ENCODE peak calls at places on chromosomes 1 and 21, in seven cellular contexts. M is trophoblast cell, J is H1, I is mesendoderm, F is neuronal stem cell, Z is IMR-90, Y is mesenchymal stem cell. L is an unnamed sample.

GRCh38 chr1:44827197-44828002 is 15.7 kb downstream of the PTCH2 start:
- DNase-seq in M (no peak), J (no peak), I (peak), F (no peak), Z (no peak), Y (no peak), L (peak)

GRCh38 chr1:156499703-156500577 is 635 bp downstream of the MEF2D start:
- DNase-seq in M (no peak), J (no peak), I (peak), F (no peak), Z (peak), Y (peak), L (no peak)

GRCh38 chr21:27582946-27583270 is 616.0 kb upstream of the ADAMTS5 start:
- DNase-seq in M (no peak), J (no peak), I (no peak), F (no peak), Z (no peak), Y (no peak), L (no peak)

GRCh38 chr1:15362737-15363128 is 47.0 kb upstream of the EFHD2 start:
- DNase-seq in M (no peak), J (no peak), I (no peak), F (no peak), Z (no peak), Y (no peak), L (no peak)

GRCh38 chr1:6580588-6581270 is 935 bp downstream of the ZBTB48 start:
- DNase-seq in M (no peak), J (no peak), I (peak), F (no peak), Z (no peak), Y (peak), L (no peak)

GRCh38 chr1:2334366-2334765 is 57.0 kb downstream of the MORN1 start:
- DNase-seq in M (no peak), J (no peak), I (no peak), F (no peak), Z (no peak), Y (no peak), L (no peak)

GRCh38 chr1:159790237-159790917 is 9.6 kb downstream of the DUSP23 start:
- DNase-seq in M (peak), J (no peak), I (peak), F (peak), Z (peak), Y (peak), L (peak)

GRCh38 chr1:222546548-222547259 is 1.2 kb downstream of the HHIPL2 start:
- DNase-seq in M (no peak), J (no peak), I (peak), F (no peak), Z (peak), Y (peak), L (no peak)

GRCh38 chr1:99535470-99536164 is 110.3 kb upstream of the PALMD start:
- DNase-seq in M (no peak), J (no peak), I (no peak), F (no peak), Z (peak), Y (no peak), L (no peak)

GRCh38 chr1:152047607-152047953 is 10.8 kb upstream of the S100A11 start:
- DNase-seq in M (peak), J (no peak), I (no peak), F (no peak), Z (peak), Y (no peak), L (no peak)

GRCh38 chr1:184191181-184191601 is 139.7 kb downstream of the TSEN15 start:
- DNase-seq in M (no peak), J (no peak), I (peak), F (no peak), Z (peak), Y (peak), L (no peak)

GRCh38 chr1:33111965-33112364 is 31.0 kb downstream of the AZIN2 start:
- DNase-seq in M (no peak), J (no peak), I (no peak), F (no peak), Z (peak), Y (peak), L (no peak)

GRCh38 chr1:29856663-29857224 is 620.4 kb downstream of the PTPRU start:
- DNase-seq in M (no peak), J (no peak), I (no peak), F (no peak), Z (no peak), Y (no peak), L (no peak)

GRCh38 chr1:18974005-18974404 is 17.5 kb upstream of the IFFO2 start:
- DNase-seq in M (no peak), J (no peak), I (no peak), F (no peak), Z (no peak), Y (no peak), L (no peak)

GRCh38 chr1:34779526-34779925 is 1.5 kb upstream of the GJB3 start:
- DNase-seq in M (no peak), J (no peak), I (no peak), F (no peak), Z (no peak), Y (no peak), L (no peak)

GRCh38 chr1:51214615-51215131 is 21.4 kb upstream of the RNF11 start:
- DNase-seq in M (peak), J (no peak), I (no peak), F (no peak), Z (peak), Y (no peak), L (no peak)

GRCh38 chr1:108570128-108570527 is 10.2 kb downstream of the EEIG2 start:
- DNase-seq in M (no peak), J (no peak), I (peak), F (no peak), Z (peak), Y (peak), L (peak)

GRCh38 chr21:45074818-45075605 is 632 bp downstream of the ADARB1 start:
- DNase-seq in M (no peak), J (no peak), I (peak), F (peak), Z (no peak), Y (peak), L (peak)

GRCh38 chr1:54857066-54857660 is 29.8 kb downstream of the DHCR24 start:
- DNase-seq in M (peak), J (no peak), I (no peak), F (no peak), Z (no peak), Y (peak), L (no peak)

GRCh38 chr1:218371927-218372672 is 27.0 kb downstream of the TGFB2 start:
- DNase-seq in M (no peak), J (no peak), I (no peak), F (no peak), Z (peak), Y (peak), L (no peak)

GRCh38 chr21:36319767-36320420 is at the start of gene MORC3:
- DNase-seq in M (peak), J (peak), I (peak), F (peak), Z (peak), Y (peak), L (peak)

GRCh38 chr21:36320421-36321324 is 676 bp downstream of the MORC3 start:
- DNase-seq in M (peak), J (no peak), I (peak), F (peak), Z (peak), Y (peak), L (peak)

GRCh38 chr21:36323032-36323431 is 3.0 kb downstream of the MORC3 start:
- DNase-seq in M (peak), J (no peak), I (no peak), F (no peak), Z (peak), Y (peak), L (no peak)

GRCh38 chr21:36322083-36322424 is 2.1 kb downstream of the MORC3 start:
- DNase-seq in M (no peak), J (no peak), I (no peak), F (no peak), Z (no peak), Y (no peak), L (no peak)

DNA sequence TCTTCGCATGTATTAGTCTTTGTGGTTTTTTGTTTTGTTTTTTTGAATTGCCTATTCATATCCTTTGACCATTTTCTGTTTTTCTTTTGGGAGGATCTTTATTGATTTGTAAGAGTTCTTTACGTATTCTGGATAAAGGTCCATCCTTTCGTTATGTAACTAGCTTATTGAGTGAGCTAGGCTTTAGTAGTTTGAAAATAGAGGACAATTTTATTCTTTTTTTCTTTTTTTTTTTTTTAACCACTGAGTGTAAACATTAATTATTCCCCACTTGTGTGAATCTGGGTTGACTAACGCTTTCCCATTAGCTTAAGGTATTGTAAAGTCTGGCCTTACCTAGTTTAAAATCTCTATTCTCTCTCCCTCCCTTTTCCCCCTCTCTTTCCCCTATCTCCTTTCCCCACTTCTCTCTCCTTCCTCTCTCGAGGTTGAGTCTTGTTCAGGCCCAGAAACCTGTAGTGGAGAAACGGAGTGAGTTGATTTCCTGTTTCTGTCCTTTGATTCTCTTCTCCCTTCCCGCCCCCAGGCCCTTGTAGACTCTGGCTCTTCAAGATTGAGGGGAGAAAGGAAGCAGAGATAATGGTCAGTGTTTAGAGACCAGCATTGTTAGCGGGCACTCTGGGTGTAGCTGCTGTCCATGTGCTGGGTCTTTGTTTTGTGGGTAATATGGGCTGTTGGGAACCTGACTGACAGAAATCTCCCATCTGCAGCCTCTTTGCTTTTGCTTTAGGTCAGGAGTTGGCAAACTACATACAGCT is 1.5 kb downstream of the MORC3 start:
- DNase-seq in M (no peak), J (no peak), I (peak), F (peak), Z (peak), Y (peak), L (peak)
- H3K18ac ChIP-seq in M (no peak), J (no peak), I (no peak), F (no peak), Z (peak), Y (peak), L (no peak)

DNA sequence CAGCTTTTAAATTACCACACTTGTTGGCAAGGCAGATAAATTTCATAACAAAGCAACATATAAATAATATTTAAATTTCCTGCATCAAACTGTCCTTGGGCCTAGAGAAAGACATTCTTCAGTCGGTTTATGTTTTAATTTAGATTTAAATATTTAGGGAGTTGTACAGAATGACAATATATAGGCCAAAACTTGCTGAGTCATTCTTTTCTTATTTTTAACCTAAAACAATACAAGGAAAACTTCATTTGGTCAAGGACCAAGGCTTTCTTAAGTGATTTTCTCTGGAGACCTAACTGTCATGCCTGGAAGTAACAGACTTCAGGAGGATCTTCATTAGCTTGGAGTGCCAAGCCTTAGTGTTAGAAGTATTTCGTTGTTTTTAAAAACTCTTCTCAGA is 5.6 kb downstream of the MAP10 start:
- DNase-seq in M (no peak), J (no peak), I (no peak), F (no peak), Z (no peak), Y (no peak), L (no peak)
- H2AK5ac ChIP-seq in M (no peak), J (no peak), I (no peak), F (no peak), Z (no peak), Y (no peak), L (no peak)

GRCh38 chr1:52423771-52424170 is 19.4 kb downstream of the PRPF38A start:
- DNase-seq in M (no peak), J (no peak), I (peak), F (no peak), Z (no peak), Y (peak), L (no peak)

GRCh38 chr1:52424757-52425265 is 20.4 kb downstream of the PRPF38A start:
- DNase-seq in M (no peak), J (no peak), I (no peak), F (no peak), Z (peak), Y (peak), L (no peak)

GRCh38 chr1:52426391-52426790 is 22.0 kb downstream of the PRPF38A start:
- DNase-seq in M (peak), J (no peak), I (no peak), F (no peak), Z (peak), Y (peak), L (no peak)

GRCh38 chr1:52424238-52424637 is 19.8 kb downstream of the PRPF38A start:
- DNase-seq in M (no peak), J (no peak), I (no peak), F (no peak), Z (peak), Y (peak), L (no peak)

GRCh38 chr1:52427152-52427551 is 22.8 kb downstream of the PRPF38A start:
- DNase-seq in M (no peak), J (no peak), I (no peak), F (no peak), Z (no peak), Y (no peak), L (no peak)
- H2BK5ac ChIP-seq in M (no peak), J (no peak), I (no peak), F (no peak), Z (no peak), Y (no peak), L (no peak)

GRCh38 chr1:153534933-153535663 is 693 bp downstream of the S100A6 start:
- DNase-seq in M (no peak), J (no peak), I (no peak), F (no peak), Z (no peak), Y (peak), L (no peak)

GRCh38 chr1:153537376-153537730 is 1.6 kb upstream of the S100A6 start:
- DNase-seq in M (no peak), J (no peak), I (no peak), F (no peak), Z (no peak), Y (no peak), L (no peak)

GRCh38 chr1:153534226-153534932 is 1.4 kb downstream of the S100A6 start:
- DNase-seq in M (no peak), J (no peak), I (no peak), F (no peak), Z (peak), Y (peak), L (no peak)

GRCh38 chr1:153536618-153537375 is 1.0 kb upstream of the S100A6 start:
- DNase-seq in M (no peak), J (no peak), I (no peak), F (no peak), Z (no peak), Y (no peak), L (no peak)

DNA sequence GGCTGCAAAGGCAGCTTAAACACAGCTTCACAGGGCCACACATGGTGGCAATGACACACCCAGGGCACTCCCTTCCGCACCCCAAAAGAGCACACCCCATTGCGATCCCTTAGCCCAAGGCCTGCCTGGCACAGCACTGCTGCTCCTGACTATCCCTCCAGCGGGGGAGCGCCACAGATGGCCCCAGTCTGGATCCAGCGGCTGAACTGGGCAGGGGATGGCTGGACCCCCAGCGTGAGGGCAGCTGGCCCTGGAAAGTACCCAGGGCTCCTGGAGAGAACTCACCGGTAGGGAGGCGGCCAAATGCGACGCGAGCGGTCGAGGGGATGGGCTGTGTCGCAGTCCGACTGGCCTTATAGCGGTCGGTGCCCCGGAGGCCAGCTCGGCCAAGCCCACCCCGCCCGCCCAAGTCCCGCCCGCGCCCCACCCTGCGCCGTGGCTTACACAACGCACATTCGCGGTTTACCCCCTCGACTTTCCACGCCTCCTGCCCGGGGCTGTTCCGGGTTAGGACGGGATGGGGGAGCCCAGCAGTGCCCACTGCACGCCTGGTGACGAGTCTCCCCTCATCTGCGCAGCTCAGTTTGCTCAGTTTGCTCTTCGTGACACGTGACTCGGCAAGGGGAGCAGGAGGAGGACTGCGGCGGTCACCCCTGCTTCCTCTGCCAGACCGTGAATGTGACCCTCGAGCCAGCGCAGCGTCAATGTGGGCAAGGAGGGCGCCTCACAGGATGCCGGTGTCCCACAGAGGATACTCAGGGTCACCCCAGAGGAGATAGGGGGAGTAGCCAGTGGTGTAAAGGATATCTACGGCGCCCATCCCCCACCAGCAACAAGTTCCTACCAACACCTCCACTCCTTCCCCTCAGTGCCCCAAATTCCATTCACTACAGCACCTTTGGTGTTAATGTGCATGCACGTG is at the start of gene S100A6:
- DNase-seq in M (peak), J (no peak), I (no peak), F (no peak), Z (peak), Y (peak), L (no peak)
- H3K18ac ChIP-seq in M (peak), J (peak), I (no peak), F (peak), Z (peak), Y (peak), L (no peak)

GRCh38 chr1:181364801-181365200 is 118.5 kb upstream of the CACNA1E start:
- DNase-seq in M (no peak), J (no peak), I (no peak), F (no peak), Z (no peak), Y (no peak), L (no peak)
- H2AK5ac ChIP-seq in M (no peak), J (no peak), I (no peak), F (no peak), Z (no peak), Y (no peak), L (no peak)

GRCh38 chr1:91981996-91982609 is 32.9 kb downstream of the BRDT start:
- DNase-seq in M (no peak), J (no peak), I (no peak), F (no peak), Z (no peak), Y (no peak), L (no peak)

GRCh38 chr1:91980663-91981062 is 31.5 kb downstream of the BRDT start:
- DNase-seq in M (no peak), J (no peak), I (no peak), F (no peak), Z (no peak), Y (no peak), L (no peak)

DNA sequence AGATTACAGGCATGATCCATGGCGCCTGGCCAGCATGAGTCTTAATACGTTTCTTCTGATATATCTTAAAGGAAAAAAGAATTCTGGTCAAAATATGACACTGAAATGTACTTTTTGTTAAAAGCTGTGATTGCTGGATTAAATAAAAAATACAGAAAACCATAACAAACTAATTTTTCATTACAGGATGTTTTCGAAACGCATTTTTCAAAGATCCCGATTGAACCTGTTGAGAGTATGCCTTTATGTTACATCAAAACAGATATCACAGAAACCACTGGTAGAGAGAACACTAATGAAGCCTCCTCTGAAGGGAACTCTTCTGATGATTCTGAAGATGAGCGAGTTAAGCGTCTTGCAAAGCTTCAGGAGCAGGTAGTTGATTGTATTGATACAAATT is 30.2 kb downstream of the BRDT start:
- DNase-seq in M (no peak), J (no peak), I (no peak), F (no peak), Z (no peak), Y (no peak), L (no peak)
- H2BK5ac ChIP-seq in M (no peak), J (no peak), I (no peak), F (no peak), Z (no peak), Y (no peak), L (no peak)

DNA sequence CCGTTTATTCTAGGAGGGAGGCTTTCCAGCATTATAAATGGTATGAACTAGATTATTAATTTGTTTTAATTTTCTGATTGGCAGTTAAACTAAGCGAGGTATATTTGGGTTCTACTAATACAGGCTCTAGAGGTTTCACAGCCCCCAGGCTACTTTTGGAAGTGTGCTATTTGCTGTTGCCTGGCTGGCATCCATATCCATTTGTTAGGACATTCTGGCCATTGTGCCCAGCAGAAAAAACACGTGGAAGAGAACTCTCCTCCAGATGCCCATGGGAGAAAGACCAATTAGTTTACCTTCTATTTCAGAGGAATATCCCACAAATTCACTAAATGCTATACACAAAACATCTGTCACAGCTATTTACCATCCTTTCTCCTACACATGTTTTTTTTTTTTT is 29.3 kb downstream of the MACO1 start:
- DNase-seq in M (no peak), J (no peak), I (no peak), F (no peak), Z (no peak), Y (no peak), L (no peak)
- H3K18ac ChIP-seq in M (no peak), J (no peak), I (no peak), F (no peak), Z (no peak), Y (no peak), L (no peak)